ENCODE peak calls at places on chromosomes 1 and 21, in seven cellular contexts. P is AG09309, G is cardiac fibroblast, J is MCF 10A, M is tibial nerve, T is transverse colon, E is IMR-90. Q is an unnamed sample.

GRCh38 chr21:45490049-45490731 is 52.0 kb downstream of the SLC19A1 start:
- DNase-seq in P (no peak), G (no peak), J (no peak), M (no peak), T (no peak), E (no peak), Q (no peak)

GRCh38 chr1:85992756-85993155 is 163.8 kb downstream of the COL24A1 start:
- DNase-seq in P (peak; percentile 53), G (peak; percentile 70), J (peak; percentile 27), M (no peak), T (no peak), E (peak; percentile 76), Q (no peak)

GRCh38 chr1:20413136-20413790 is 72.7 kb downstream of the CAMK2N1 start:
- DNase-seq in P (no peak), G (no peak), J (no peak), M (no peak), T (no peak), E (no peak), Q (no peak)

GRCh38 chr1:113991467-113991997 is 12.3 kb downstream of the OLFML3 start:
- DNase-seq in P (no peak), G (no peak), J (no peak), M (no peak), T (no peak), E (no peak), Q (no peak)

GRCh38 chr1:15510611-15511405 is 13.2 kb downstream of the CASP9 start:
- DNase-seq in P (no peak), G (no peak), J (no peak), M (no peak), T (no peak), E (peak; percentile 16), Q (no peak)

GRCh38 chr1:17118706-17119075 is 560 bp downstream of the PADI2 start:
- DNase-seq in P (no peak), G (no peak), J (no peak), M (no peak), T (no peak), E (no peak), Q (no peak)

GRCh38 chr1:40239626-40240025 is 8.1 kb upstream of the TMCO2 start:
- DNase-seq in P (no peak), G (peak; percentile 26), J (no peak), M (no peak), T (no peak), E (no peak), Q (no peak)

GRCh38 chr1:40837601-40838000 is 24.6 kb downstream of the CITED4 start:
- DNase-seq in P (no peak), G (no peak), J (no peak), M (no peak), T (no peak), E (no peak), Q (no peak)

GRCh38 chr21:45537746-45538291 is 4.4 kb downstream of the SLC19A1 start:
- DNase-seq in P (no peak), G (no peak), J (no peak), M (peak; percentile 5), T (peak; percentile 7), E (no peak), Q (no peak)

GRCh38 chr1:152458384-152459185 is 44.5 kb upstream of the CRNN start:
- DNase-seq in P (peak; percentile 50), G (peak; percentile 86), J (peak; percentile 90), M (peak; percentile 80), T (peak; percentile 84), E (peak; percentile 65), Q (peak; percentile 87)

GRCh38 chr1:168408531-168409242 is 128.0 kb downstream of the TBX19 start:
- DNase-seq in P (no peak), G (no peak), J (peak; percentile 90), M (no peak), T (no peak), E (peak; percentile 22), Q (peak; percentile 58)

GRCh38 chr1:217140041-217140901 is 417.0 kb upstream of the ESRRG start:
- DNase-seq in P (no peak), G (no peak), J (no peak), M (no peak), T (no peak), E (no peak), Q (no peak)

GRCh38 chr1:115337633-115338456 is at the start of gene NGF:
- DNase-seq in P (no peak), G (peak; percentile 59), J (peak; percentile 10), M (peak; percentile 31), T (no peak), E (peak; percentile 78), Q (no peak)

GRCh38 chr1:228400692-228401454 is 5.8 kb downstream of the TRIM11 start:
- DNase-seq in P (no peak), G (no peak), J (no peak), M (no peak), T (no peak), E (no peak), Q (no peak)

GRCh38 chr1:113219377-113219776 is 146.4 kb downstream of the LRIG2 start:
- DNase-seq in P (no peak), G (no peak), J (peak; percentile 6), M (no peak), T (peak; percentile 36), E (no peak), Q (peak; percentile 19)

GRCh38 chr1:53971718-53972117 is 25.6 kb downstream of the LRRC42 start:
- DNase-seq in P (no peak), G (no peak), J (no peak), M (no peak), T (no peak), E (peak; percentile 78), Q (no peak)

GRCh38 chr1:98422821-98423220 is 238.7 kb upstream of the SNX7 start:
- DNase-seq in P (peak; percentile 2), G (no peak), J (no peak), M (no peak), T (no peak), E (no peak), Q (no peak)

GRCh38 chr1:2976180-2976562 is 45.1 kb upstream of the ACTRT2 start:
- DNase-seq in P (no peak), G (no peak), J (no peak), M (no peak), T (no peak), E (no peak), Q (no peak)

GRCh38 chr1:229557214-229557850 is 1.2 kb downstream of the ABCB10 start:
- DNase-seq in P (no peak), G (peak; percentile 29), J (peak; percentile 48), M (no peak), T (no peak), E (peak; percentile 34), Q (no peak)

GRCh38 chr1:235739631-235740030 is 90.0 kb upstream of the GNG4 start:
- DNase-seq in P (no peak), G (peak; percentile 29), J (peak; percentile 28), M (no peak), T (no peak), E (peak; percentile 17), Q (no peak)

GRCh38 chr21:45788635-45789506 is 145.3 kb downstream of the PCBP3 start:
- DNase-seq in P (no peak), G (no peak), J (no peak), M (no peak), T (no peak), E (peak; percentile 29), Q (no peak)

GRCh38 chr21:17045214-17045835 is 467.5 kb upstream of the CXADR start:
- DNase-seq in P (no peak), G (peak; percentile 58), J (peak; percentile 45), M (no peak), T (no peak), E (peak; percentile 15), Q (no peak)

GRCh38 chr1:236836157-236836556 is 41.1 kb downstream of the MTR start:
- DNase-seq in P (no peak), G (no peak), J (no peak), M (no peak), T (no peak), E (no peak), Q (no peak)

GRCh38 chr21:38179504-38179900 is 77.3 kb upstream of the KCNJ15 start:
- DNase-seq in P (no peak), G (no peak), J (no peak), M (no peak), T (no peak), E (peak; percentile 16), Q (no peak)

GRCh38 chr1:167949770-167950169 is 12.9 kb upstream of the MPC2 start:
- DNase-seq in P (no peak), G (no peak), J (no peak), M (no peak), T (no peak), E (no peak), Q (no peak)

GRCh38 chr1:67683306-67683705 is 1.7 kb upstream of the GADD45A start:
- DNase-seq in P (no peak), G (peak; percentile 73), J (peak; percentile 85), M (no peak), T (no peak), E (peak; percentile 78), Q (no peak)

GRCh38 chr1:22825790-22826189 is 115.2 kb downstream of the EPHB2 start:
- DNase-seq in P (no peak), G (no peak), J (no peak), M (no peak), T (no peak), E (no peak), Q (no peak)

GRCh38 chr1:194105381-194105780 is 919.0 kb upstream of the B3GALT2 start:
- DNase-seq in P (no peak), G (no peak), J (no peak), M (no peak), T (no peak), E (no peak), Q (no peak)

GRCh38 chr1:194103516-194104246 is 917.3 kb upstream of the B3GALT2 start:
- DNase-seq in P (no peak), G (no peak), J (no peak), M (no peak), T (no peak), E (no peak), Q (no peak)

GRCh38 chr1:194104247-194104844 is 917.9 kb upstream of the B3GALT2 start:
- DNase-seq in P (no peak), G (no peak), J (no peak), M (no peak), T (no peak), E (no peak), Q (no peak)

GRCh38 chr1:194102607-194103006 is 916.2 kb upstream of the B3GALT2 start:
- DNase-seq in P (no peak), G (peak; percentile 6), J (peak; percentile 16), M (no peak), T (no peak), E (peak; percentile 4), Q (no peak)
- TF ChIP-seq CTCF in P (no peak), G (peak; percentile 1), J (no peak), M (no peak), T (no peak), E (no peak), Q (peak; percentile 7)

GRCh38 chr1:109687641-109688499 is at the start of gene GSTM1:
- DNase-seq in P (peak; percentile 21), G (no peak), J (no peak), M (no peak), T (peak; percentile 83), E (no peak), Q (peak; percentile 69)
- TF ChIP-seq CTCF in P (peak; percentile 43), G (peak; percentile 51), J (no peak), M (no peak), T (no peak), E (no peak), Q (no peak)

GRCh38 chr1:221174598-221174997 is 295.4 kb downstream of the HLX start:
- DNase-seq in P (no peak), G (peak; percentile 25), J (no peak), M (no peak), T (no peak), E (no peak), Q (no peak)
- TF ChIP-seq CTCF in P (no peak), G (peak; percentile 24), J (no peak), M (no peak), T (no peak), E (no peak), Q (no peak)

GRCh38 chr1:233656700-233657099 is 42.8 kb downstream of the KCNK1 start:
- DNase-seq in P (no peak), G (no peak), J (peak; percentile 54), M (no peak), T (no peak), E (no peak), Q (peak; percentile 40)
- TF ChIP-seq CTCF in P (no peak), G (no peak), J (no peak), M (no peak), T (no peak), E (no peak), Q (no peak)

Q was measured in Calu3.